ENCODE peak calls at places on chromosome 5, in six cellular contexts. One of them, this sample, is unnamed.

GRCh38 chr5:87899109-87900100 is 369.2 kb downstream of the TMEM161B start:
- DNase-seq in heart left ventricle: peak
- DNase-seq in endodermal cell: peak
- DNase-seq in sigmoid colon: peak
- DNase-seq in breast epithelium: no peak
- DNase-seq in SJCRH30: peak
- DNase-seq in this sample: no peak

GRCh38 chr5:160289721-160290120 is 22.6 kb downstream of the CCNJL start:
- DNase-seq in heart left ventricle: no peak
- DNase-seq in endodermal cell: peak
- DNase-seq in sigmoid colon: no peak
- DNase-seq in breast epithelium: peak
- DNase-seq in SJCRH30: no peak
- DNase-seq in this sample: no peak

GRCh38 chr5:90020575-90021535 is 388.7 kb downstream of the CETN3 start:
- DNase-seq in heart left ventricle: no peak
- DNase-seq in endodermal cell: no peak
- DNase-seq in sigmoid colon: no peak
- DNase-seq in breast epithelium: no peak
- DNase-seq in SJCRH30: peak
- DNase-seq in this sample: no peak

GRCh38 chr5:101084353-101084752 is 181.3 kb upstream of the ST8SIA4 start:
- DNase-seq in heart left ventricle: no peak
- DNase-seq in endodermal cell: no peak
- DNase-seq in sigmoid colon: no peak
- DNase-seq in breast epithelium: no peak
- DNase-seq in SJCRH30: no peak
- DNase-seq in this sample: no peak

GRCh38 chr5:172043822-172044221 is 37.4 kb upstream of the FBXW11 start:
- DNase-seq in heart left ventricle: no peak
- DNase-seq in endodermal cell: no peak
- DNase-seq in sigmoid colon: no peak
- DNase-seq in breast epithelium: no peak
- DNase-seq in SJCRH30: no peak
- DNase-seq in this sample: no peak

GRCh38 chr5:113909782-113910181 is 396.3 kb downstream of the YTHDC2 start:
- DNase-seq in heart left ventricle: no peak
- DNase-seq in endodermal cell: no peak
- DNase-seq in sigmoid colon: no peak
- DNase-seq in breast epithelium: no peak
- DNase-seq in SJCRH30: no peak
- DNase-seq in this sample: no peak

GRCh38 chr5:104355350-104355749 is 792.8 kb upstream of the NUDT12 start:
- DNase-seq in heart left ventricle: no peak
- DNase-seq in endodermal cell: no peak
- DNase-seq in sigmoid colon: no peak
- DNase-seq in breast epithelium: no peak
- DNase-seq in SJCRH30: no peak
- DNase-seq in this sample: no peak

GRCh38 chr5:170315154-170315553 is 17.6 kb upstream of the LCP2 start:
- DNase-seq in heart left ventricle: peak
- DNase-seq in endodermal cell: no peak
- DNase-seq in sigmoid colon: peak
- DNase-seq in breast epithelium: peak
- DNase-seq in SJCRH30: no peak
- DNase-seq in this sample: peak

GRCh38 chr5:169426674-169427250 is 125.8 kb upstream of the SLIT3 start:
- DNase-seq in heart left ventricle: no peak
- DNase-seq in endodermal cell: peak
- DNase-seq in sigmoid colon: no peak
- DNase-seq in breast epithelium: no peak
- DNase-seq in SJCRH30: no peak
- DNase-seq in this sample: no peak

GRCh38 chr5:36230151-36230788 is 11.5 kb downstream of the NADK2 start:
- DNase-seq in heart left ventricle: no peak
- DNase-seq in endodermal cell: no peak
- DNase-seq in sigmoid colon: no peak
- DNase-seq in breast epithelium: no peak
- DNase-seq in SJCRH30: peak
- DNase-seq in this sample: no peak

GRCh38 chr5:72510610-72511121 is 3.5 kb upstream of the ZNF366 start:
- DNase-seq in heart left ventricle: peak
- DNase-seq in endodermal cell: no peak
- DNase-seq in sigmoid colon: peak
- DNase-seq in breast epithelium: peak
- DNase-seq in SJCRH30: no peak
- DNase-seq in this sample: peak

GRCh38 chr5:44661851-44662250 is 146.9 kb upstream of the MRPS30 start:
- DNase-seq in heart left ventricle: no peak
- DNase-seq in endodermal cell: no peak
- DNase-seq in sigmoid colon: no peak
- DNase-seq in breast epithelium: no peak
- DNase-seq in SJCRH30: no peak
- DNase-seq in this sample: no peak

GRCh38 chr5:153480401-153480800 is 10.1 kb upstream of the GRIA1 start:
- DNase-seq in heart left ventricle: no peak
- DNase-seq in endodermal cell: no peak
- DNase-seq in sigmoid colon: no peak
- DNase-seq in breast epithelium: no peak
- DNase-seq in SJCRH30: no peak
- DNase-seq in this sample: no peak

GRCh38 chr5:172898513-172899369 is 60.5 kb upstream of the RPL26L1 start:
- DNase-seq in heart left ventricle: no peak
- DNase-seq in endodermal cell: no peak
- DNase-seq in sigmoid colon: no peak
- DNase-seq in breast epithelium: no peak
- DNase-seq in SJCRH30: no peak
- DNase-seq in this sample: no peak

GRCh38 chr5:52989025-52989780 is at the start of gene ITGA2:
- DNase-seq in heart left ventricle: peak
- DNase-seq in endodermal cell: peak
- DNase-seq in sigmoid colon: peak
- DNase-seq in breast epithelium: peak
- DNase-seq in SJCRH30: peak
- DNase-seq in this sample: no peak

GRCh38 chr5:1736065-1736464 is 63.6 kb downstream of the MRPL36 start:
- DNase-seq in heart left ventricle: no peak
- DNase-seq in endodermal cell: peak
- DNase-seq in sigmoid colon: no peak
- DNase-seq in breast epithelium: no peak
- DNase-seq in SJCRH30: no peak
- DNase-seq in this sample: no peak

GRCh38 chr5:115184780-115185179 is 15.1 kb upstream of the TRIM36 start:
- DNase-seq in heart left ventricle: no peak
- DNase-seq in endodermal cell: no peak
- DNase-seq in sigmoid colon: no peak
- DNase-seq in breast epithelium: no peak
- DNase-seq in SJCRH30: no peak
- DNase-seq in this sample: no peak

GRCh38 chr5:58314356-58315045 is 145.4 kb downstream of the PLK2 start:
- DNase-seq in heart left ventricle: no peak
- DNase-seq in endodermal cell: no peak
- DNase-seq in sigmoid colon: no peak
- DNase-seq in breast epithelium: no peak
- DNase-seq in SJCRH30: no peak
- DNase-seq in this sample: no peak

GRCh38 chr5:74529101-74529500 is 111.4 kb downstream of the ENC1 start:
- DNase-seq in heart left ventricle: no peak
- DNase-seq in endodermal cell: no peak
- DNase-seq in sigmoid colon: no peak
- DNase-seq in breast epithelium: no peak
- DNase-seq in SJCRH30: no peak
- DNase-seq in this sample: no peak

GRCh38 chr5:3592298-3592697 is 3.3 kb upstream of the IRX1 start:
- DNase-seq in heart left ventricle: no peak
- DNase-seq in endodermal cell: peak
- DNase-seq in sigmoid colon: no peak
- DNase-seq in breast epithelium: no peak
- DNase-seq in SJCRH30: no peak
- DNase-seq in this sample: no peak

GRCh38 chr5:9654886-9655285 is 24.7 kb upstream of the TAS2R1 start:
- DNase-seq in heart left ventricle: no peak
- DNase-seq in endodermal cell: no peak
- DNase-seq in sigmoid colon: no peak
- DNase-seq in breast epithelium: no peak
- DNase-seq in SJCRH30: no peak
- DNase-seq in this sample: no peak

GRCh38 chr5:134494780-134495179 is 30.7 kb upstream of the JADE2 start:
- DNase-seq in heart left ventricle: no peak
- DNase-seq in endodermal cell: peak
- DNase-seq in sigmoid colon: no peak
- DNase-seq in breast epithelium: no peak
- DNase-seq in SJCRH30: no peak
- DNase-seq in this sample: no peak

GRCh38 chr5:134490925-134491271 is 34.6 kb upstream of the JADE2 start:
- DNase-seq in heart left ventricle: no peak
- DNase-seq in endodermal cell: no peak
- DNase-seq in sigmoid colon: no peak
- DNase-seq in breast epithelium: no peak
- DNase-seq in SJCRH30: no peak
- DNase-seq in this sample: no peak

GRCh38 chr5:134492568-134492967 is 32.9 kb upstream of the JADE2 start:
- DNase-seq in heart left ventricle: no peak
- DNase-seq in endodermal cell: no peak
- DNase-seq in sigmoid colon: no peak
- DNase-seq in breast epithelium: no peak
- DNase-seq in SJCRH30: no peak
- DNase-seq in this sample: no peak

GRCh38 chr5:134491841-134492442 is 33.5 kb upstream of the JADE2 start:
- DNase-seq in heart left ventricle: no peak
- DNase-seq in endodermal cell: no peak
- DNase-seq in sigmoid colon: no peak
- DNase-seq in breast epithelium: no peak
- DNase-seq in SJCRH30: no peak
- DNase-seq in this sample: no peak

DNA sequence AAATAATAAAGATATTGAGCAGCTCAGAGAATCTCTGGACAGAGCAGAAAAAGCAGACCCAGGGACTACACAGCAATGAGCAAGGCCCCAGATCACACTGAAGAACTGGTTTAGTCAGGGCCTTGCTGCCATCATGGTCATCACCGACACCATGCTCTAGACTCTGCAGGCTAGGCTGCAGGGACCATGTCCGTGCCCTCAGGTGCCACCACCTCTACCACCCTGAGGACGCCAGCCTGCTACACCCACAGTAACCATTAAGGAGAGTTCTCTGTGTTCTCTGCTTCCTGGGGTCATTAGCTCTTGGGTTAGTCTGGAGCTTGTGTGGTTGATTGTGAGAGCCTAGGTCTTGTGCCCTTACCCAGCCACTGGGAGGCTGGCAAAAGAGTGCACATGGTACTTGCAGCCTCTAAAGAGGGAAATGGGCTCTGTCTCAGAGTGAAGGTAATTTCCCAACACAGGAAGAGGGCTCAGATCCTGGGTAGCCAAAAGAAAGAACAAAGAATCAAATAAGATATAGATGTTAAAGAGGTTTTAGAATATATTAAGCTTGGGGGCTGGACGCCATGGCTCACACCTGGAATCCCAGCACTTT is 31.9 kb upstream of the JADE2 start:
- DNase-seq in heart left ventricle: no peak
- DNase-seq in endodermal cell: no peak
- DNase-seq in sigmoid colon: no peak
- DNase-seq in breast epithelium: no peak
- DNase-seq in SJCRH30: no peak
- DNase-seq in this sample: no peak
- H3K27ac ChIP-seq in heart left ventricle: no peak
- H3K27ac ChIP-seq in endodermal cell: no peak
- H3K27ac ChIP-seq in sigmoid colon: no peak
- H3K27ac ChIP-seq in breast epithelium: no peak
- H3K27ac ChIP-seq in SJCRH30: no peak
- H3K27ac ChIP-seq in this sample: no peak

DNA sequence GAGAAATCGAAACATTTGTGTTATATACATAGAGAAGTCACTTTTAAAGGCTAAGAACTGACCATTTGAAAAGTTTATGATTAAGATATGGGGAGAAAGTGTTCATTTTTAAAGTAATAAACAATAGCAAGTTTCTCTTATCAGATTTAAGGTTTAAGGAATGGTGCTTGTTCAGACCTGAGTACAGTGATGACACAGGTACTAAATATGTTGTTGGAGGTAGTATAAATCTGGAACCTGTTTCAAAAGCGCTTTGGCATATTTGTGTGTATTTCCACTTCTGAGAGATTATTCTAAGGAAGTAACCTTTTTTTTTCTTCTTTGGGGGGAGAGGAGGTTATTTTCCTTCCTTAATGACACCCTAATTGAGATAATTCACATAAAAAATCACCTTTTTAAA is 18.4 kb downstream of the CDC42SE2 start:
- DNase-seq in heart left ventricle: no peak
- DNase-seq in endodermal cell: no peak
- DNase-seq in sigmoid colon: no peak
- DNase-seq in breast epithelium: no peak
- DNase-seq in SJCRH30: no peak
- DNase-seq in this sample: no peak
- H3K4me3 ChIP-seq in heart left ventricle: no peak
- H3K4me3 ChIP-seq in endodermal cell: no peak
- H3K4me3 ChIP-seq in sigmoid colon: no peak
- H3K4me3 ChIP-seq in breast epithelium: no peak
- H3K4me3 ChIP-seq in SJCRH30: no peak
- H3K4me3 ChIP-seq in this sample: no peak

GRCh38 chr5:56861893-56862485 is 46.6 kb downstream of the MAP3K1 start:
- DNase-seq in heart left ventricle: no peak
- DNase-seq in endodermal cell: no peak
- DNase-seq in sigmoid colon: no peak
- DNase-seq in breast epithelium: no peak
- DNase-seq in SJCRH30: no peak
- DNase-seq in this sample: no peak
- H3K27ac ChIP-seq in heart left ventricle: no peak
- H3K27ac ChIP-seq in endodermal cell: no peak
- H3K27ac ChIP-seq in sigmoid colon: no peak
- H3K27ac ChIP-seq in breast epithelium: no peak
- H3K27ac ChIP-seq in SJCRH30: no peak
- H3K27ac ChIP-seq in this sample: no peak

GRCh38 chr5:138128344-138128743 is 10.9 kb downstream of the NME5 start:
- DNase-seq in heart left ventricle: no peak
- DNase-seq in endodermal cell: no peak
- DNase-seq in sigmoid colon: no peak
- DNase-seq in breast epithelium: no peak
- DNase-seq in SJCRH30: no peak
- DNase-seq in this sample: no peak

GRCh38 chr5:138129347-138129746 is 9.9 kb downstream of the NME5 start:
- DNase-seq in heart left ventricle: no peak
- DNase-seq in endodermal cell: no peak
- DNase-seq in sigmoid colon: no peak
- DNase-seq in breast epithelium: no peak
- DNase-seq in SJCRH30: no peak
- DNase-seq in this sample: no peak

DNA sequence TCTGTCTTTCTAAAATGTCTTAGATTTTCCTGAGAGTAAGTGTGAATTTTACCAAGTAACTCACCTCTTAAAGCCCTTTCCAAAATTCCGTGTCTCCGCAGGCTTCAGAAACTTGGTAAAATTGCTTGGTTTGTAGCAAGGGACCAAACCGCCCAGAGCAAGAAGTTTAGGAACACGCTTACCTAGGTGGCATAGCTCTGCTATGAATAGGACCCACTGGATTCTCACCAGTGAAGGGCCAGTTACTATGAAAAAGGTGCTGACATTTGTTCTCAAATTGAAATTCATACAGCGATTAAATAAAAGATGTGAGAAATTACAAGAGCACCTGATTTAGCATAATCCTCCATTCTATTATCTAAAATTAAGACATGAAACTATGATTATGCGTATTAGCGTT is 6.7 kb downstream of the NME5 start:
- DNase-seq in heart left ventricle: no peak
- DNase-seq in endodermal cell: no peak
- DNase-seq in sigmoid colon: no peak
- DNase-seq in breast epithelium: no peak
- DNase-seq in SJCRH30: no peak
- DNase-seq in this sample: no peak
- H3K4me3 ChIP-seq in heart left ventricle: no peak
- H3K4me3 ChIP-seq in endodermal cell: no peak
- H3K4me3 ChIP-seq in sigmoid colon: no peak
- H3K4me3 ChIP-seq in breast epithelium: peak
- H3K4me3 ChIP-seq in SJCRH30: no peak
- H3K4me3 ChIP-seq in this sample: peak